ENCODE peak calls at places on chromosome X, in five cellular contexts. One of them, this sample, is unnamed.

GRCh38 chrX:107827137-107827831 is 1.6 kb downstream of the MID2 start:
- DNase-seq in cardiac muscle cell: peak
- DNase-seq in neural crest cell: no peak
- DNase-seq in dorsolateral prefrontal cortex: no peak
- DNase-seq in lower lobe of right lung: no peak
- DNase-seq in this sample: no peak

GRCh38 chrX:39729834-39730670 is 367.7 kb downstream of the BCOR start:
- DNase-seq in cardiac muscle cell: no peak
- DNase-seq in neural crest cell: peak
- DNase-seq in dorsolateral prefrontal cortex: no peak
- DNase-seq in lower lobe of right lung: no peak
- DNase-seq in this sample: no peak

GRCh38 chrX:154417157-154417556 is 5.8 kb downstream of the TAFAZZIN start:
- DNase-seq in cardiac muscle cell: no peak
- DNase-seq in neural crest cell: no peak
- DNase-seq in dorsolateral prefrontal cortex: no peak
- DNase-seq in lower lobe of right lung: no peak
- DNase-seq in this sample: no peak

GRCh38 chrX:22192419-22193086 is 80.2 kb upstream of the CBLL2 start:
- DNase-seq in cardiac muscle cell: peak
- DNase-seq in neural crest cell: peak
- DNase-seq in dorsolateral prefrontal cortex: peak
- DNase-seq in lower lobe of right lung: peak
- DNase-seq in this sample: peak

GRCh38 chrX:13899607-13900006 is 82.7 kb upstream of the GPM6B start:
- DNase-seq in cardiac muscle cell: peak
- DNase-seq in neural crest cell: no peak
- DNase-seq in dorsolateral prefrontal cortex: no peak
- DNase-seq in lower lobe of right lung: no peak
- DNase-seq in this sample: no peak

GRCh38 chrX:27884654-27885053 is 76.9 kb downstream of the MAGEB10 start:
- DNase-seq in cardiac muscle cell: no peak
- DNase-seq in neural crest cell: no peak
- DNase-seq in dorsolateral prefrontal cortex: no peak
- DNase-seq in lower lobe of right lung: no peak
- DNase-seq in this sample: no peak

GRCh38 chrX:41377624-41378023 is 43.7 kb downstream of the DDX3X start:
- DNase-seq in cardiac muscle cell: no peak
- DNase-seq in neural crest cell: no peak
- DNase-seq in dorsolateral prefrontal cortex: no peak
- DNase-seq in lower lobe of right lung: no peak
- DNase-seq in this sample: peak

GRCh38 chrX:27445438-27445837 is 17.7 kb downstream of the PPP4R3C start:
- DNase-seq in cardiac muscle cell: no peak
- DNase-seq in neural crest cell: no peak
- DNase-seq in dorsolateral prefrontal cortex: no peak
- DNase-seq in lower lobe of right lung: no peak
- DNase-seq in this sample: no peak

GRCh38 chrX:69120476-69120875 is 44.8 kb downstream of the PJA1 start:
- DNase-seq in cardiac muscle cell: no peak
- DNase-seq in neural crest cell: no peak
- DNase-seq in dorsolateral prefrontal cortex: no peak
- DNase-seq in lower lobe of right lung: no peak
- DNase-seq in this sample: no peak

GRCh38 chrX:71365356-71365875 is 741 bp upstream of the TAF1 start:
- DNase-seq in cardiac muscle cell: no peak
- DNase-seq in neural crest cell: no peak
- DNase-seq in dorsolateral prefrontal cortex: no peak
- DNase-seq in lower lobe of right lung: no peak
- DNase-seq in this sample: peak

GRCh38 chrX:103529550-103529949 is 10.3 kb upstream of the RAB40A start:
- DNase-seq in cardiac muscle cell: no peak
- DNase-seq in neural crest cell: no peak
- DNase-seq in dorsolateral prefrontal cortex: no peak
- DNase-seq in lower lobe of right lung: no peak
- DNase-seq in this sample: no peak

GRCh38 chrX:135632353-135632752 is 81.1 kb upstream of the CT45A1 start:
- DNase-seq in cardiac muscle cell: no peak
- DNase-seq in neural crest cell: no peak
- DNase-seq in dorsolateral prefrontal cortex: no peak
- DNase-seq in lower lobe of right lung: no peak
- DNase-seq in this sample: no peak

GRCh38 chrX:122565952-122566351 is 618.1 kb upstream of the GRIA3 start:
- DNase-seq in cardiac muscle cell: peak
- DNase-seq in neural crest cell: no peak
- DNase-seq in dorsolateral prefrontal cortex: no peak
- DNase-seq in lower lobe of right lung: no peak
- DNase-seq in this sample: no peak

GRCh38 chrX:100376581-100376980 is 33.5 kb downstream of the PCDH19 start:
- DNase-seq in cardiac muscle cell: peak
- DNase-seq in neural crest cell: no peak
- DNase-seq in dorsolateral prefrontal cortex: no peak
- DNase-seq in lower lobe of right lung: no peak
- DNase-seq in this sample: no peak

GRCh38 chrX:13482764-13483552 is 86.4 kb upstream of the EGFL6 start:
- DNase-seq in cardiac muscle cell: no peak
- DNase-seq in neural crest cell: no peak
- DNase-seq in dorsolateral prefrontal cortex: no peak
- DNase-seq in lower lobe of right lung: no peak
- DNase-seq in this sample: no peak

GRCh38 chrX:13165266-13165665 is 120.8 kb upstream of the FAM9C start:
- DNase-seq in cardiac muscle cell: peak
- DNase-seq in neural crest cell: no peak
- DNase-seq in dorsolateral prefrontal cortex: no peak
- DNase-seq in lower lobe of right lung: no peak
- DNase-seq in this sample: no peak

GRCh38 chrX:132648870-132649269 is 160.0 kb upstream of the MBNL3 start:
- DNase-seq in cardiac muscle cell: peak
- DNase-seq in neural crest cell: no peak
- DNase-seq in dorsolateral prefrontal cortex: no peak
- DNase-seq in lower lobe of right lung: no peak
- DNase-seq in this sample: no peak

DNA sequence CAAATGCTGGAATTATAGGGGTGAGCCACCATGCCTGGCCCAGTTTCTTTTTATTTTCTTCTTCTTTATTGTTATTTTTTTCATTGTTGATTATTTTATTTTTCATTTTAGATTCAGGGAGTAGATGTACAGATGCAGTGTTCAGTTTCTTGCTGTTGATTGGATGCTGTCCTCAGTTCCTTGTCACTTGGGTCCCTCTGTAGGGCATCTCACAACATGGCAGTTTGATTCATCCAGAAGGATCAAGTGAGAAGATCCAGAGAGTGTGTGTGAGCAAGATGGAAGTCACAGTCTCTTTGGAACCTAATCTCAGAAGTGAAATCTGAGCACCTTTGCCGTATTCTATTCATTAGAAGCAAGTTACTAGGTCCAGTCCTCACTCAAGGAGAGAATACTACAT is 20.9 kb downstream of the HMGB3 start:
- DNase-seq in cardiac muscle cell: no peak
- DNase-seq in neural crest cell: no peak
- DNase-seq in dorsolateral prefrontal cortex: no peak
- DNase-seq in lower lobe of right lung: no peak
- DNase-seq in this sample: no peak
- TF ChIP-seq CTCF in cardiac muscle cell: no peak
- TF ChIP-seq CTCF in neural crest cell: no peak
- TF ChIP-seq CTCF in dorsolateral prefrontal cortex: peak
- TF ChIP-seq CTCF in lower lobe of right lung: no peak
- TF ChIP-seq CTCF in this sample: no peak

GRCh38 chrX:74246524-74246923 is 57.5 kb upstream of the ZCCHC13 start:
- DNase-seq in cardiac muscle cell: peak
- DNase-seq in neural crest cell: no peak
- DNase-seq in dorsolateral prefrontal cortex: no peak
- DNase-seq in lower lobe of right lung: no peak
- DNase-seq in this sample: no peak

GRCh38 chrX:74242050-74242449 is 61.9 kb upstream of the ZCCHC13 start:
- DNase-seq in cardiac muscle cell: peak
- DNase-seq in neural crest cell: no peak
- DNase-seq in dorsolateral prefrontal cortex: no peak
- DNase-seq in lower lobe of right lung: no peak
- DNase-seq in this sample: no peak

GRCh38 chrX:74238771-74239170 is 65.2 kb upstream of the ZCCHC13 start:
- DNase-seq in cardiac muscle cell: no peak
- DNase-seq in neural crest cell: no peak
- DNase-seq in dorsolateral prefrontal cortex: no peak
- DNase-seq in lower lobe of right lung: no peak
- DNase-seq in this sample: no peak

DNA sequence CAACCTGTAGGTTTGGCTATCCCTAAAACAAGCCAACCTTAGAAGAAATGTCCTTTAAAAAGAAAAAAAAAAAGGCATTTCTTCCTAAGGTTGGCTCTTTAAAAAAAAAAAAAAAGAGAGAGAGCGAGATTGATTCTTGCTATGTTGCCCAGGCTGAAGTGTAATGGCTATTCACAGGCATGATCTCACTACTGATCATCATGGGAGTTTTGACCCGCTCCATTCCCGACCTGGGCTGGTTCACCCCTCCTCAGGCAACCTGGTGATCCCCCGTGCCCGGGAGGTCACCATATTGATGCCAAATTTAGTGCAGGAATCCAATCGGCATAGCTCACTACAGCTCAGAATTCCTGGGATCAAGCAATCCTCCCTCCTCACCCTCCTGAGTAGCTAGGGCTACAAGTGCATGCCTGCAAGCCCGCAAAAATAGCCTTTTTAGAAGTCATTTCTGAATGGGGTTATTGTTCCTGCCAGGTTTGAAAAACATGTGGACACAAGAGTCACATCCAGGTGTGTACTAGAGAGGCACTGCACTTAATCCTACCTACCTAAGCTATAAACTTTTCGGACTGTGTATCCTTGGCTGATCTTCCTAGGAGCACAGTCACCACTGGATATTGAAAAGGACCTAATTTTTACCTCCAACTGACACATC is 61.4 kb upstream of the ZCCHC13 start:
- DNase-seq in cardiac muscle cell: no peak
- DNase-seq in neural crest cell: no peak
- DNase-seq in dorsolateral prefrontal cortex: no peak
- DNase-seq in lower lobe of right lung: no peak
- DNase-seq in this sample: no peak
- TF ChIP-seq CTCF in cardiac muscle cell: no peak
- TF ChIP-seq CTCF in neural crest cell: no peak
- TF ChIP-seq CTCF in dorsolateral prefrontal cortex: no peak
- TF ChIP-seq CTCF in lower lobe of right lung: no peak
- TF ChIP-seq CTCF in this sample: no peak

DNA sequence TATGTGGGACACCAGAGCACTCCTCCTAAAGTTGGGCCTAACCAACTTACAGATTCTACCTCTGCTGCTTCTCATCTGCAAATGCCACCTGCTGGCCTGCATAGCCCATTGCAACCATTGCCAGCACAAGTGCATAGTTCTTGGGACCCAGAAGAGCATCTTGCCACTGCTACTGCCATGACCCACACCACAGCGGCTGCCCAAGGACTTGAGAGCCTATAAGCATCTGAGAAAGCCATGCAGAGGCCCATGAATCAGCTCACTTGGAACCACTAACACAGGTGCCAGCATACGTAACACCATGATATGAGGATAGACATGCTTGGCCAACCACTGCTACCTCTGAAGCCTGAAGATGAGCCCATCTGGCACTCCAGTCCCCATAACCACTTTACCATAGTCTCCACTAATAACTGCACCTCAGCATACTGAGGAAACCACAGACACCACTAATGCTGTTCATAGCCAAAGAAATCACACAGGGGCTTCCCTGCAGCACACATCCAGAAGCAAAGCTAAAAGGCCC is 258.1 kb upstream of the AGTR2 start:
- DNase-seq in cardiac muscle cell: no peak
- DNase-seq in neural crest cell: no peak
- DNase-seq in dorsolateral prefrontal cortex: no peak
- DNase-seq in lower lobe of right lung: no peak
- DNase-seq in this sample: no peak
- TF ChIP-seq CTCF in cardiac muscle cell: no peak
- TF ChIP-seq CTCF in neural crest cell: peak
- TF ChIP-seq CTCF in dorsolateral prefrontal cortex: peak
- TF ChIP-seq CTCF in lower lobe of right lung: no peak
- TF ChIP-seq CTCF in this sample: no peak

DNA sequence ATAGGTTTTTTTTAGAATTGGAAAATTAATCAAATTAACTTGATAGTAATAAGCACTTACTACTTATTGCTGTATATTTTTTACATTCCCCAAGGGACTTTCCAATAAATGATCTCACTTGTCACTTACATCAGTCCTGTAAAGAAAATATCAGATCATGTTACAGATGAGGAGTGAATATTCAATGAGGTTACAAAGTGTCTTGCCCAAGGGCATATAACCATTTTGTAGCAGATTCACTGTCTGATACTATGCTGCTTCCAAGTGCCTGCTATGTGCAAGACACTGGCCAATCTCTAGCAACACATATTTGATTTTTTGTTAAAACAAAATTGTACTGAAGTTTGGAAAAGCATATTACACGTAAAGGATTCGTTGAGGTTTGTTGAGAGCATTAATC is 1287.7 kb downstream of the FAM133A start:
- DNase-seq in cardiac muscle cell: no peak
- DNase-seq in neural crest cell: no peak
- DNase-seq in dorsolateral prefrontal cortex: no peak
- DNase-seq in lower lobe of right lung: no peak
- DNase-seq in this sample: no peak
- TF ChIP-seq CTCF in cardiac muscle cell: no peak
- TF ChIP-seq CTCF in neural crest cell: no peak
- TF ChIP-seq CTCF in dorsolateral prefrontal cortex: no peak
- TF ChIP-seq CTCF in lower lobe of right lung: no peak
- TF ChIP-seq CTCF in this sample: no peak

DNA sequence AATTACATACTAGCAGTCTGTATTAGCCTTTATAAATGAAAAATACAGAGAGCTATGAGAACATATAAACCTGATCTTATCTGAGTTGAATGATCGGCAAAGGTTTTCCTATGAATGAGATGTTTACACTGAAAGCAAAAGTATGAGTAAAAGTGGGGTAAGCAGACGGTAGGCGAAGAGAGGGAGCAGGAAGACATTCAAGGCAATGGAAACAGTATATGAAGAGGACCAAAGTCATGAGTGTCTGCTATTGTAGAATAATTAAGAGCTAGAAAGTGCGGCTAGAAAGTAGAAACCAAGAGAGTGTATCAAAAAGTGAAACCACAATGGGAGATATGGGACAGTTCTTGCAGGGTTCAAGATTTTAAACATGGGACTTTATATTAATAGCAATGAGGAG is 67.0 kb upstream of the TMLHE start:
- DNase-seq in cardiac muscle cell: no peak
- DNase-seq in neural crest cell: no peak
- DNase-seq in dorsolateral prefrontal cortex: no peak
- DNase-seq in lower lobe of right lung: no peak
- DNase-seq in this sample: no peak
- TF ChIP-seq CTCF in cardiac muscle cell: no peak
- TF ChIP-seq CTCF in neural crest cell: no peak
- TF ChIP-seq CTCF in dorsolateral prefrontal cortex: no peak
- TF ChIP-seq CTCF in lower lobe of right lung: no peak
- TF ChIP-seq CTCF in this sample: no peak

GRCh38 chrX:63511361-63511760 is 160.2 kb upstream of the SPIN4 start:
- DNase-seq in cardiac muscle cell: no peak
- DNase-seq in neural crest cell: no peak
- DNase-seq in dorsolateral prefrontal cortex: no peak
- DNase-seq in lower lobe of right lung: no peak
- DNase-seq in this sample: no peak

GRCh38 chrX:63508668-63509067 is 157.5 kb upstream of the SPIN4 start:
- DNase-seq in cardiac muscle cell: no peak
- DNase-seq in neural crest cell: no peak
- DNase-seq in dorsolateral prefrontal cortex: no peak
- DNase-seq in lower lobe of right lung: no peak
- DNase-seq in this sample: no peak

GRCh38 chrX:63503541-63503940 is 152.4 kb upstream of the SPIN4 start:
- DNase-seq in cardiac muscle cell: peak
- DNase-seq in neural crest cell: no peak
- DNase-seq in dorsolateral prefrontal cortex: no peak
- DNase-seq in lower lobe of right lung: no peak
- DNase-seq in this sample: no peak

GRCh38 chrX:63506320-63506719 is 155.2 kb upstream of the SPIN4 start:
- DNase-seq in cardiac muscle cell: peak
- DNase-seq in neural crest cell: no peak
- DNase-seq in dorsolateral prefrontal cortex: no peak
- DNase-seq in lower lobe of right lung: no peak
- DNase-seq in this sample: no peak
- TF ChIP-seq CTCF in cardiac muscle cell: peak
- TF ChIP-seq CTCF in neural crest cell: peak
- TF ChIP-seq CTCF in dorsolateral prefrontal cortex: peak
- TF ChIP-seq CTCF in lower lobe of right lung: peak
- TF ChIP-seq CTCF in this sample: no peak

This sample was measured in activated CD8-positive, alpha-beta T cell treated with anti-CD3 and anti-CD28 coated beads for 36 hours.